ENCODE peak calls at places on chromosomes 6 and 20, in eight cellular contexts. S, A, V, X, W, T, J and Y are unnamed samples.

GRCh38 chr6:85561750-85562357 is 31.8 kb downstream of the SNX14 start:
- DNase-seq in S (no peak), A (no peak), V (no peak), X (no peak), W (no peak), T (no peak), J (no peak), Y (no peak)

GRCh38 chr6:108133594-108134179 is 32.1 kb upstream of the NR2E1 start:
- DNase-seq in S (peak; percentile 60), A (peak; percentile 85), V (peak; percentile 84), X (peak; percentile 83), W (peak; percentile 29), T (peak; percentile 78), J (no peak), Y (peak; percentile 78)

GRCh38 chr6:89970609-89971337 is 76.5 kb downstream of the GJA10 start:
- DNase-seq in S (no peak), A (no peak), V (no peak), X (peak; percentile 64), W (peak; percentile 32), T (peak; percentile 64), J (no peak), Y (peak; percentile 68)

GRCh38 chr6:19999319-20000191 is 162.4 kb downstream of the ID4 start:
- DNase-seq in S (no peak), A (no peak), V (no peak), X (peak; percentile 4), W (no peak), T (no peak), J (no peak), Y (peak; percentile 49)

GRCh38 chr6:45655630-45656422 is 278.1 kb upstream of the SUPT3H start:
- DNase-seq in S (no peak), A (no peak), V (no peak), X (peak; percentile 97), W (no peak), T (peak; percentile 18), J (no peak), Y (peak; percentile 97)

GRCh38 chr20:17663040-17663399 is 19.0 kb downstream of the RRBP1 start:
- DNase-seq in S (no peak), A (no peak), V (peak; percentile 56), X (no peak), W (peak; percentile 11), T (no peak), J (no peak), Y (no peak)

GRCh38 chr20:48012401-48012974 is 227.2 kb upstream of the SULF2 start:
- DNase-seq in S (no peak), A (no peak), V (no peak), X (peak; percentile 82), W (no peak), T (no peak), J (no peak), Y (peak; percentile 57)

GRCh38 chr20:47672886-47673670 is 112.2 kb downstream of the SULF2 start:
- DNase-seq in S (no peak), A (no peak), V (no peak), X (no peak), W (no peak), T (no peak), J (no peak), Y (no peak)

GRCh38 chr6:25122622-25123237 is 156.4 kb upstream of the CARMIL1 start:
- DNase-seq in S (peak; percentile 57), A (no peak), V (no peak), X (no peak), W (no peak), T (no peak), J (no peak), Y (no peak)

GRCh38 chr6:87053312-87053711 is 41.6 kb downstream of the CGA start:
- DNase-seq in S (no peak), A (no peak), V (no peak), X (no peak), W (no peak), T (no peak), J (no peak), Y (no peak)

GRCh38 chr6:44931385-44931784 is 396.7 kb upstream of the RUNX2 start:
- DNase-seq in S (no peak), A (no peak), V (no peak), X (no peak), W (no peak), T (no peak), J (no peak), Y (no peak)

GRCh38 chr6:170403451-170403850 is 96.9 kb downstream of the FAM120B start:
- DNase-seq in S (no peak), A (no peak), V (no peak), X (no peak), W (no peak), T (no peak), J (no peak), Y (no peak)

GRCh38 chr6:117617766-117618035 is 15.4 kb upstream of the GOPC start:
- DNase-seq in S (no peak), A (no peak), V (no peak), X (no peak), W (no peak), T (no peak), J (no peak), Y (no peak)

GRCh38 chr20:33131949-33132822 is 35.8 kb upstream of the BPIFA2 start:
- DNase-seq in S (no peak), A (no peak), V (no peak), X (no peak), W (no peak), T (no peak), J (no peak), Y (no peak)

GRCh38 chr20:4740774-4741431 is 19.2 kb downstream of the PRND start:
- DNase-seq in S (peak; percentile 48), A (no peak), V (peak; percentile 78), X (no peak), W (peak; percentile 44), T (no peak), J (peak; percentile 73), Y (peak; percentile 53)

GRCh38 chr6:53532942-53533341 is 12.0 kb downstream of the GCLC start:
- DNase-seq in S (no peak), A (no peak), V (no peak), X (no peak), W (no peak), T (no peak), J (no peak), Y (no peak)

GRCh38 chr6:11750682-11751081 is 27.9 kb downstream of the ADTRP start:
- DNase-seq in S (peak; percentile 72), A (no peak), V (no peak), X (no peak), W (no peak), T (no peak), J (no peak), Y (no peak)

GRCh38 chr20:16243470-16243869 is 329.8 kb downstream of the KIF16B start:
- DNase-seq in S (no peak), A (no peak), V (no peak), X (no peak), W (no peak), T (no peak), J (no peak), Y (no peak)

DNA sequence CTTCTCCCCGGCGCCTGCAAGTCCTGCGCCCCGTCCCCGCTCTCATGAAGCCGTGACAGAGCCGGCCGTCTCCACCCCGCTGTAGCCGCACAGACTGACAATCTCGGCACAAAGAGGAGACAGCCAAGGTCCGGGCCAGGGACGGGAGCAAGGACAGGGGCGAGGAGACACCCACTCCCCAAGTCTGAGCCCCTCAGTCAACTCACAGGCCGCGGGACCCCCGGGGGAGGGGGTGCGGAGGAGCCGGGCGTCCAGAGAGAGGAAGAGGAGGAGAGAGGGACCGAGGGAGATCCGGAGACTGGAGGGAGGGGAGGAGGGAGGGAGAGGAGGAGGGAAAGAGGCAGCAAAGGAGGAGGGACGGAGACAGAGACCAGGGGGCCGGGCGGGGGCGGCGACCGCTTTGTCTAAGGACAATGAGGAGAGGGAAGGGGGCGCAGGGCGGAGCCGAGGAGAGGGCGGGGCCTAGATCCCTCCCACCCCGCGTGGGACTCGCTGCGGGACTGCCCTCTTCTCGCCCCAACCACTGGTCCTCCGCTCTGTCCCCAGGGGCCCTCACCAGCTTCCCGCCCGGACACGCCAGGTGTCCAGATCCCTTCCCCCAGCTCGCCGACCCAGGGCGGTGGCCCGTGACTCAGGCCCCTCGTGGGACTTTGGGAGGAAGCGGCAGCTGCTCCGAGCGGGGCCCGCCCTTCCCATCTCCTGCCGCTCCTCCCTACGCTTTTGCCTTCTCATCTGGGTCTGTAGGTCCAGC is 638 bp upstream of the PPP1R18 start:
- DNase-seq in S (peak; percentile 88), A (peak; percentile 89), V (peak; percentile 86), X (peak; percentile 89), W (peak; percentile 97), T (peak; percentile 98), J (peak; percentile 96), Y (peak; percentile 96)
- TF ChIP-seq CTCF in S (no peak), A (no peak), V (no peak), X (no peak), W (no peak), T (no peak), J (no peak), Y (no peak)

DNA sequence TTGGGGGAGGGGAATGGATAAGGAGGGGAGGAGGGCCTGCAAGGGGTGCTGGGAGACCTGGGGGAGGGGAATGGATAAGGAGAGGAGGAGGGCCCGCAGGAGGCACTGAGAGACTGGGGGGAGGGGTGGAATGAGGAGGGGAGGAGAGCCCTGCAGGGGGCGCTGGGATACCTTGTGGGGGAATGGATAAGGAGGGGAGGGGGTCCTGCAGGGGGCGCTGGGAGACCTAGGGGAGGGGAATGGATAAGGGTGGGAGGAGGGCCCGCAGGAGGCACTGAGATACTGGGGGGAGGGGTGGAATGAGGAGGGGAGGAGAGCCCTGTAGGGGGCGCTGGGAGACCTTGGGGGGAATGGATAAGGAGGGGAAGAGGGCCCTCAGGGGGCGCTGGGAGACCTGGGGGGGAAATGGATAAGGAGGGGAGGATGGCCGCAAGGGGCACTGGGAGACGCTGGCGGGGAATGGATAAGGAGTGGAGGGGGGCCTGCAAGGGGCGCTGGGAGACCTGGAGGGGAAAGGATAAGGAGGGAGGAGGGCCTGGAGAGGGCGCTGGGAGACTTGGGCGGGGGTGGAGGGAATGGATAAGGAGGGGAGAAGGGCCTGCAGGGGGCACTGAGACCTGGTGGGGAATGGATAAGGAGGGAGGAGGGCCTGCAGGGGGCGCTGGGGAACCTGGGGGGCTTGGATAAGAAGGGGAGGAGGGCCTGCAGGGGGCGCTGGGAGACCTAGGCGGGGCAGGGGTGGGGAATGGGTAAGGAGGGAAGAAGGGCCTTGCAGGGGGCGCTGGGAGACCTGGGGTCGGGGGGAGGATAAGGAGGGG is 1.3 kb upstream of the CTCFL start:
- DNase-seq in S (peak; percentile 58), A (no peak), V (no peak), X (no peak), W (no peak), T (no peak), J (no peak), Y (no peak)
- TF ChIP-seq CTCF in S (no peak), A (no peak), V (no peak), X (no peak), W (no peak), T (no peak), J (no peak), Y (no peak)

GRCh38 chr20:56995635-56996075 is 270.8 kb downstream of the BMP7 start:
- DNase-seq in S (no peak), A (no peak), V (no peak), X (peak; percentile 80), W (no peak), T (no peak), J (no peak), Y (peak; percentile 34)
- TF ChIP-seq CTCF in S (peak; percentile 38), A (peak; percentile 82), V (no peak), X (peak; percentile 83), W (peak; percentile 25), T (no peak), J (peak; percentile 5), Y (peak; percentile 54)

GRCh38 chr6:71107935-71108420 is 151.1 kb upstream of the B3GAT2 start:
- DNase-seq in S (no peak), A (no peak), V (no peak), X (peak; percentile 41), W (peak; percentile 21), T (no peak), J (no peak), Y (peak; percentile 87)

GRCh38 chr6:71099649-71100048 is 142.8 kb upstream of the B3GAT2 start:
- DNase-seq in S (no peak), A (no peak), V (no peak), X (no peak), W (no peak), T (no peak), J (no peak), Y (no peak)

GRCh38 chr6:71103150-71103549 is 146.3 kb upstream of the B3GAT2 start:
- DNase-seq in S (no peak), A (no peak), V (no peak), X (no peak), W (no peak), T (no peak), J (no peak), Y (no peak)
- TF ChIP-seq CTCF in S (no peak), A (no peak), V (no peak), X (no peak), W (no peak), T (no peak), J (no peak), Y (no peak)